ENCODE peak calls at places on chromosomes 6 and 20, in eight cellular contexts. G is IMR-90, C is fibroblast of lung, N is endothelial cell of umbilical vein, P is mammary epithelial cell, L is astrocyte, W is DND-41, Y is K562. K is an unnamed sample.

GRCh38 chr6:34970962-34971361 is 81.9 kb downstream of the ANKS1A start:
- DNase-seq in G (peak), C (peak), N (no peak), P (no peak), L (peak), W (no peak), Y (no peak), K (no peak)

GRCh38 chr20:3563548-3564177 is 92.8 kb downstream of the ATRN start:
- DNase-seq in G (peak), C (peak), N (peak), P (peak), L (peak), W (peak), Y (peak), K (no peak)

GRCh38 chr6:83370607-83371006 is 60.2 kb downstream of the ME1 start:
- DNase-seq in G (peak), C (no peak), N (peak), P (no peak), L (no peak), W (no peak), Y (no peak), K (no peak)

GRCh38 chr20:19935842-19936241 is 81.3 kb upstream of the NAA20 start:
- DNase-seq in G (no peak), C (no peak), N (no peak), P (peak), L (no peak), W (no peak), Y (no peak), K (no peak)

GRCh38 chr6:145789443-145789842 is 25.2 kb downstream of the FBXO30 start:
- DNase-seq in G (peak), C (no peak), N (no peak), P (no peak), L (no peak), W (no peak), Y (no peak), K (no peak)

GRCh38 chr6:158698876-158699440 is 49.1 kb downstream of the SYTL3 start:
- DNase-seq in G (peak), C (peak), N (no peak), P (no peak), L (peak), W (no peak), Y (no peak), K (no peak)

GRCh38 chr6:81988871-81989270 is 236.4 kb upstream of the TENT5A start:
- DNase-seq in G (no peak), C (no peak), N (no peak), P (no peak), L (no peak), W (no peak), Y (no peak), K (no peak)

GRCh38 chr6:140124498-140124897 is 750.0 kb upstream of the CITED2 start:
- DNase-seq in G (no peak), C (no peak), N (no peak), P (no peak), L (no peak), W (no peak), Y (no peak), K (no peak)

GRCh38 chr6:154740658-154741057 is 7.4 kb downstream of the SCAF8 start:
- DNase-seq in G (no peak), C (no peak), N (no peak), P (no peak), L (no peak), W (no peak), Y (no peak), K (no peak)

GRCh38 chr6:154800338-154800737 is 67.1 kb downstream of the SCAF8 start:
- DNase-seq in G (no peak), C (no peak), N (no peak), P (no peak), L (no peak), W (no peak), Y (no peak), K (no peak)

GRCh38 chr6:108737594-108738546 is 110.4 kb upstream of the ARMC2 start:
- DNase-seq in G (peak), C (peak), N (peak), P (peak), L (peak), W (no peak), Y (peak), K (no peak)

GRCh38 chr20:36334281-36335075 is 28.3 kb downstream of the DLGAP4 start:
- DNase-seq in G (no peak), C (no peak), N (no peak), P (no peak), L (no peak), W (no peak), Y (no peak), K (no peak)

GRCh38 chr6:6962086-6962485 is 145.7 kb upstream of the RREB1 start:
- DNase-seq in G (no peak), C (no peak), N (no peak), P (no peak), L (no peak), W (no peak), Y (no peak), K (no peak)

GRCh38 chr20:35302421-35303335 is 10.5 kb upstream of the FAM83C start:
- DNase-seq in G (peak), C (peak), N (no peak), P (peak), L (peak), W (no peak), Y (no peak), K (no peak)

GRCh38 chr6:139939189-139939979 is 564.9 kb upstream of the CITED2 start:
- DNase-seq in G (no peak), C (no peak), N (no peak), P (no peak), L (no peak), W (no peak), Y (peak), K (no peak)

GRCh38 chr6:20605581-20605980 is 71.3 kb downstream of the CDKAL1 start:
- DNase-seq in G (peak), C (peak), N (no peak), P (peak), L (peak), W (no peak), Y (no peak), K (no peak)

GRCh38 chr20:17571153-17571527 is 1.3 kb downstream of the DSTN start:
- DNase-seq in G (no peak), C (peak), N (peak), P (no peak), L (no peak), W (no peak), Y (no peak), K (no peak)

GRCh38 chr6:132133734-132134490 is 182.7 kb upstream of the CCN2 start:
- DNase-seq in G (peak), C (peak), N (peak), P (no peak), L (no peak), W (no peak), Y (no peak), K (no peak)

GRCh38 chr6:21593927-21594421 is 423 bp downstream of the SOX4 start:
- DNase-seq in G (peak), C (peak), N (no peak), P (no peak), L (peak), W (peak), Y (no peak), K (no peak)

GRCh38 chr6:169587992-169588391 is 113.8 kb downstream of the WDR27 start:
- DNase-seq in G (peak), C (peak), N (no peak), P (no peak), L (no peak), W (no peak), Y (no peak), K (no peak)

GRCh38 chr6:10248378-10248843 is 166.5 kb downstream of the TFAP2A start:
- DNase-seq in G (peak), C (peak), N (no peak), P (peak), L (peak), W (no peak), Y (no peak), K (peak)

GRCh38 chr6:48664850-48665249 is 553.9 kb upstream of the PTCHD4 start:
- DNase-seq in G (peak), C (peak), N (no peak), P (peak), L (peak), W (no peak), Y (no peak), K (no peak)

GRCh38 chr6:3457710-3458605 is 1.1 kb upstream of the SLC22A23 start:
- DNase-seq in G (no peak), C (peak), N (peak), P (no peak), L (no peak), W (no peak), Y (no peak), K (peak)

GRCh38 chr20:34271961-34272360 is 30.7 kb downstream of the ASIP start:
- DNase-seq in G (peak), C (peak), N (no peak), P (peak), L (peak), W (no peak), Y (no peak), K (no peak)

GRCh38 chr6:138716017-138716416 is 57.6 kb upstream of the CCDC28A start:
- DNase-seq in G (no peak), C (no peak), N (no peak), P (no peak), L (no peak), W (no peak), Y (no peak), K (no peak)

GRCh38 chr6:121573466-121573865 is 138.0 kb downstream of the GJA1 start:
- DNase-seq in G (no peak), C (no peak), N (peak), P (no peak), L (no peak), W (no peak), Y (no peak), K (no peak)

GRCh38 chr6:39792501-39793450 is 600 bp downstream of the DAAM2 start:
- DNase-seq in G (no peak), C (no peak), N (peak), P (no peak), L (no peak), W (no peak), Y (no peak), K (peak)

GRCh38 chr6:135423649-135424128 is 73.9 kb downstream of the AHI1 start:
- DNase-seq in G (peak), C (peak), N (peak), P (peak), L (peak), W (peak), Y (peak), K (no peak)

GRCh38 chr6:40906759-40907158 is 132.3 kb downstream of the UNC5CL start:
- DNase-seq in G (no peak), C (peak), N (peak), P (peak), L (peak), W (no peak), Y (no peak), K (no peak)

GRCh38 chr6:128438311-128438916 is 82.0 kb downstream of the PTPRK start:
- DNase-seq in G (no peak), C (peak), N (peak), P (peak), L (peak), W (no peak), Y (no peak), K (no peak)

GRCh38 chr6:127118505-127119360 is at the start of gene RSPO3:
- DNase-seq in G (peak), C (peak), N (peak), P (peak), L (no peak), W (no peak), Y (no peak), K (peak)

GRCh38 chr6:150492941-150493340 is 106.7 kb upstream of the PLEKHG1 start:
- DNase-seq in G (no peak), C (peak), N (peak), P (peak), L (peak), W (no peak), Y (no peak), K (no peak)

GRCh38 chr6:141105481-141105880 is 1027.2 kb upstream of the GJE1 start:
- DNase-seq in G (peak), C (peak), N (no peak), P (no peak), L (peak), W (no peak), Y (no peak), K (peak)

GRCh38 chr6:148657053-148657452 is 89.8 kb upstream of the UST start:
- DNase-seq in G (peak), C (peak), N (no peak), P (peak), L (peak), W (no peak), Y (no peak), K (no peak)

GRCh38 chr20:49698477-49698876 is 15.2 kb downstream of the B4GALT5 start:
- DNase-seq in G (no peak), C (no peak), N (no peak), P (no peak), L (no peak), W (no peak), Y (no peak), K (no peak)

GRCh38 chr20:49697071-49697470 is 16.6 kb downstream of the B4GALT5 start:
- DNase-seq in G (no peak), C (no peak), N (no peak), P (no peak), L (no peak), W (no peak), Y (no peak), K (no peak)

GRCh38 chr20:49695830-49696229 is 17.8 kb downstream of the B4GALT5 start:
- DNase-seq in G (no peak), C (no peak), N (no peak), P (no peak), L (no peak), W (no peak), Y (no peak), K (no peak)

GRCh38 chr20:49694450-49695071 is 19.1 kb downstream of the B4GALT5 start:
- DNase-seq in G (no peak), C (no peak), N (no peak), P (no peak), L (no peak), W (no peak), Y (no peak), K (no peak)

DNA sequence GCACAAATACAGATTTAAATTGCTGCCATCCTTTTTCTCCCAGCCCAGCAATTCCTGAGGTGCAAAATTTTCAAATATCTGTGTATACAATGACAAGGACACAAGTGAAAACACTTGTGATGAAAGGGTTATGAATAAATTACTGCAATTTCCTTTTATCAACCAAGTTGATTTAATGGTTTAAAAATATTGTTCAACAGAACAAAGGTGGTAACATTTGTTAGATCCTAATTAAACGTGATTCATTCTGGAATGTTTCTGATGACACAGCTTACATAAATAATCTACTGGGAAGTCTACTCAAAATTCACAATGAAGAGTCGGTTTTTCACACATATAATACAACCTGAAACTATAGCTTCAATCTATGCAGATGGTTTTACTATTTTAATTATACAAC is 17.1 kb downstream of the B4GALT5 start:
- DNase-seq in G (no peak), C (peak), N (peak), P (peak), L (no peak), W (no peak), Y (no peak), K (no peak)
- H3K9ac ChIP-seq in G (no peak), C (no peak), N (peak), P (no peak), L (no peak), W (no peak), Y (no peak), K (no peak)

GRCh38 chr6:33483678-33484077 is 29.3 kb downstream of the ZBTB9 start:
- DNase-seq in G (no peak), C (no peak), N (no peak), P (no peak), L (no peak), W (no peak), Y (no peak), K (no peak)

GRCh38 chr6:33477864-33478263 is 23.5 kb downstream of the ZBTB9 start:
- DNase-seq in G (no peak), C (no peak), N (no peak), P (no peak), L (no peak), W (no peak), Y (no peak), K (no peak)

DNA sequence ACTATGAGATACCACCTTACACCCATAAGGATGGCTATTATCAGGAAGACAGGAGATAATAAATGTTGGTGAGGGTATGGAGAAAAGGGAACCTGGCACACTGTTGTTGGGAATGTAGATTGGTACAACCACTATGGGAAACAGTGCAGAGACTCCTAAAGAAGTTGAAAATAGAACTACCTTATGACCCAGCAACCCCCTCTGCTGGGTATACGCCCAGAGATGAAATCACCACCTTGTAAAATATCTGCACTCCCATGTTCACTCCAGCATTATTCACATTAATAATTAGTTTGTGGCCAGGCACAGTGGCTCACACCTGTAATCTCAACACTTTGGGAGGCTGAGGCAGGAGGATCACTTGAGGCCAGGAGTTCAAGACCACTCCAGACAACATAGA is 26.8 kb downstream of the ZBTB9 start:
- DNase-seq in G (no peak), C (no peak), N (no peak), P (no peak), L (no peak), W (no peak), Y (no peak), K (no peak)
- TF ChIP-seq CTCF in G (no peak), C (no peak), N (no peak), P (no peak), L (no peak), W (no peak), Y (peak), K (no peak)

GRCh38 chr20:45191926-45192325 is 14.9 kb upstream of the SEMG1 start:
- DNase-seq in G (no peak), C (no peak), N (no peak), P (no peak), L (no peak), W (no peak), Y (no peak), K (no peak)
- H3K9ac ChIP-seq in G (no peak), C (no peak), N (no peak), P (no peak), L (no peak), W (no peak), Y (no peak), K (no peak)

GRCh38 chr20:51767018-51767866 is 948 bp downstream of the ATP9A start:
- DNase-seq in G (no peak), C (peak), N (peak), P (peak), L (peak), W (no peak), Y (peak), K (peak)
- TF ChIP-seq CTCF in G (peak), C (peak), N (peak), P (no peak), L (no peak), W (no peak), Y (no peak), K (peak)

K was measured in H9.